ENCODE peak calls at places on chromosomes 16 and 17, in four cellular contexts. One of them, this sample, is unnamed.

GRCh38 chr17:59172436-59173004 is 17.0 kb downstream of the PRR11 start:
- DNase-seq in GM20000: no peak
- DNase-seq in HFF-Myc: no peak
- DNase-seq in endothelial cell: no peak
- DNase-seq in this sample: no peak

GRCh38 chr16:83508295-83508694 is 299.5 kb upstream of the HSBP1 start:
- DNase-seq in GM20000: no peak
- DNase-seq in HFF-Myc: no peak
- DNase-seq in endothelial cell: no peak
- DNase-seq in this sample: no peak

GRCh38 chr17:41775394-41776226 is 10.9 kb downstream of the JUP start:
- DNase-seq in GM20000: no peak
- DNase-seq in HFF-Myc: no peak
- DNase-seq in endothelial cell: no peak
- DNase-seq in this sample: no peak

GRCh38 chr17:60445144-60445543 is 22.9 kb downstream of the CHCT1 start:
- DNase-seq in GM20000: no peak
- DNase-seq in HFF-Myc: no peak
- DNase-seq in endothelial cell: no peak
- DNase-seq in this sample: no peak

GRCh38 chr17:77810536-77810935 is 148.0 kb upstream of the TNRC6C start:
- DNase-seq in GM20000: no peak
- DNase-seq in HFF-Myc: peak; percentile 24
- DNase-seq in endothelial cell: no peak
- DNase-seq in this sample: no peak

GRCh38 chr17:66975614-66976378 is 11.3 kb downstream of the CACNG4 start:
- DNase-seq in GM20000: peak; percentile 47
- DNase-seq in HFF-Myc: no peak
- DNase-seq in endothelial cell: peak; percentile 34
- DNase-seq in this sample: no peak

GRCh38 chr17:51445934-51446333 is 185.6 kb downstream of the UTP18 start:
- DNase-seq in GM20000: no peak
- DNase-seq in HFF-Myc: no peak
- DNase-seq in endothelial cell: no peak
- DNase-seq in this sample: no peak

GRCh38 chr17:55348749-55349354 is 72.8 kb downstream of the MMD start:
- DNase-seq in GM20000: peak; percentile 50
- DNase-seq in HFF-Myc: no peak
- DNase-seq in endothelial cell: peak; percentile 42
- DNase-seq in this sample: peak; percentile 32

GRCh38 chr17:48756816-48757215 is 28.3 kb upstream of the HOXB13 start:
- DNase-seq in GM20000: peak; percentile 7
- DNase-seq in HFF-Myc: no peak
- DNase-seq in endothelial cell: no peak
- DNase-seq in this sample: no peak

GRCh38 chr17:37358830-37359681 is 16.7 kb upstream of the C17orf78 start:
- DNase-seq in GM20000: peak; percentile 99
- DNase-seq in HFF-Myc: peak; percentile 72
- DNase-seq in endothelial cell: peak; percentile 99
- DNase-seq in this sample: peak; percentile 59

GRCh38 chr16:17356243-17356933 is 114.4 kb downstream of the XYLT1 start:
- DNase-seq in GM20000: no peak
- DNase-seq in HFF-Myc: no peak
- DNase-seq in endothelial cell: no peak
- DNase-seq in this sample: no peak

GRCh38 chr17:61570118-61570517 is 20.9 kb downstream of the NACA2 start:
- DNase-seq in GM20000: no peak
- DNase-seq in HFF-Myc: no peak
- DNase-seq in endothelial cell: no peak
- DNase-seq in this sample: no peak

GRCh38 chr17:10083864-10084263 is 114.5 kb downstream of the GAS7 start:
- DNase-seq in GM20000: no peak
- DNase-seq in HFF-Myc: no peak
- DNase-seq in endothelial cell: no peak
- DNase-seq in this sample: no peak

GRCh38 chr17:8692916-8693315 is 51.7 kb downstream of the CCDC42 start:
- DNase-seq in GM20000: no peak
- DNase-seq in HFF-Myc: no peak
- DNase-seq in endothelial cell: no peak
- DNase-seq in this sample: no peak

GRCh38 chr16:19810817-19811731 is 73.6 kb downstream of the GPRC5B start:
- DNase-seq in GM20000: no peak
- DNase-seq in HFF-Myc: no peak
- DNase-seq in endothelial cell: no peak
- DNase-seq in this sample: no peak

GRCh38 chr17:17546399-17547185 is 44.9 kb downstream of the PEMT start:
- DNase-seq in GM20000: no peak
- DNase-seq in HFF-Myc: no peak
- DNase-seq in endothelial cell: no peak
- DNase-seq in this sample: no peak

GRCh38 chr17:76151896-76152454 is 10.9 kb upstream of the FOXJ1 start:
- DNase-seq in GM20000: no peak
- DNase-seq in HFF-Myc: no peak
- DNase-seq in endothelial cell: no peak
- DNase-seq in this sample: no peak

GRCh38 chr17:21677126-21677910 is 15.0 kb upstream of the KCNJ18 start:
- DNase-seq in GM20000: no peak
- DNase-seq in HFF-Myc: no peak
- DNase-seq in endothelial cell: no peak
- DNase-seq in this sample: no peak

GRCh38 chr17:34519286-34519685 is 60.1 kb upstream of the TMEM132E start:
- DNase-seq in GM20000: peak; percentile 28
- DNase-seq in HFF-Myc: no peak
- DNase-seq in endothelial cell: peak; percentile 60
- DNase-seq in this sample: no peak

GRCh38 chr17:58669853-58670252 is 22.0 kb downstream of the TEX14 start:
- DNase-seq in GM20000: no peak
- DNase-seq in HFF-Myc: no peak
- DNase-seq in endothelial cell: no peak
- DNase-seq in this sample: no peak

GRCh38 chr17:77214743-77215142 is 74.0 kb downstream of the SEC14L1 start:
- DNase-seq in GM20000: no peak
- DNase-seq in HFF-Myc: no peak
- DNase-seq in endothelial cell: peak; percentile 51
- DNase-seq in this sample: no peak

GRCh38 chr17:2262146-2262587 is 41.4 kb downstream of the SMG6 start:
- DNase-seq in GM20000: no peak
- DNase-seq in HFF-Myc: no peak
- DNase-seq in endothelial cell: no peak
- DNase-seq in this sample: no peak

GRCh38 chr17:56910509-56911235 is 3.2 kb downstream of the TRIM25 start:
- DNase-seq in GM20000: no peak
- DNase-seq in HFF-Myc: no peak
- DNase-seq in endothelial cell: no peak
- DNase-seq in this sample: no peak

GRCh38 chr17:56914641-56915263 is 903 bp upstream of the TRIM25 start:
- DNase-seq in GM20000: no peak
- DNase-seq in HFF-Myc: no peak
- DNase-seq in endothelial cell: no peak
- DNase-seq in this sample: peak; percentile 55

GRCh38 chr17:56913000-56913866 is 616 bp downstream of the TRIM25 start:
- DNase-seq in GM20000: no peak
- DNase-seq in HFF-Myc: no peak
- DNase-seq in endothelial cell: peak; percentile 21
- DNase-seq in this sample: no peak

GRCh38 chr17:56912105-56912999 is 1.5 kb downstream of the TRIM25 start:
- DNase-seq in GM20000: no peak
- DNase-seq in HFF-Myc: no peak
- DNase-seq in endothelial cell: no peak
- DNase-seq in this sample: no peak

GRCh38 chr17:56913867-56914640 is at the start of gene TRIM25:
- DNase-seq in GM20000: peak; percentile 96
- DNase-seq in HFF-Myc: no peak
- DNase-seq in endothelial cell: peak; percentile 75
- DNase-seq in this sample: peak; percentile 47
- TF ChIP-seq CTCF in GM20000: no peak
- TF ChIP-seq CTCF in HFF-Myc: no peak
- TF ChIP-seq CTCF in endothelial cell: no peak
- TF ChIP-seq CTCF in this sample: no peak

DNA sequence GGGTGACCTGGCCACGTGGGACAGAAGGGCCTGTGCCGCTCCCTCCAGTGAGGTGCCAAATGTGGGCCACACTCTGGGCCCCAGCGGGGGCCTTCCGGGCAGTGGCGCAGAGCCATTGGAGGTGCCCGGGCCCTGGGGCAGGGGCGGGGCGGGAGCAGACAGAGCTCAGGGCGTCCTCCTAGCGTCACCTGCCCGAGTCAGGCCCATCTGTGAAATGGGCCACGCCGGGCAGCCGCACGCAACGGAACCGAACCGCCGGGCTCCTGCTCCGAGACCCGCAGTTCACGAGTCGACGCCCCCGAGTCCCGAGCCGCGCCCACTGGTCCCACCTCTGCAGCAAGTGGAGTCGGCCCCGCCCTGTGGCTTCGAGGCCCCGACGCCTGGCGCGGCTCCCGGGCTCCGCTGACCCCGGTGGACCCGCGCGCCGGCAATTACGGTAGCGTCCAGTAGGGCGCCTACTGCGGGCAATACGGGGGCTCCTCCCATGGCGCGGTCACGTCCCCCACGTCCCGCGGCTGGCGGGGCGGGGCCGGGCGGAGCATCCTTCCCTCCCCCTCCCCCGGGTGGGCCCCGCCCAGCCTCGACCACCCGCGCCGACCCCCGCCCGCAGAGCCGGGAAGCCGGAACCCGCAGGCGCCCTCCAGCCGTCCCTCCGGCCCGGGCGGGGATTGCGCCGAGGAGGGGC is 1.9 kb downstream of the SLC16A3 start:
- DNase-seq in GM20000: peak; percentile 94
- DNase-seq in HFF-Myc: no peak
- DNase-seq in endothelial cell: peak; percentile 86
- DNase-seq in this sample: no peak
- TF ChIP-seq CTCF in GM20000: peak; percentile 2
- TF ChIP-seq CTCF in HFF-Myc: peak; percentile 21
- TF ChIP-seq CTCF in endothelial cell: peak; percentile 69
- TF ChIP-seq CTCF in this sample: no peak

GRCh38 chr16:30953511-30954124 is 3.9 kb upstream of the SETD1A start:
- DNase-seq in GM20000: no peak
- DNase-seq in HFF-Myc: peak; percentile 45
- DNase-seq in endothelial cell: peak; percentile 83
- DNase-seq in this sample: no peak
- TF ChIP-seq CTCF in GM20000: peak; percentile 71
- TF ChIP-seq CTCF in HFF-Myc: peak; percentile 88
- TF ChIP-seq CTCF in endothelial cell: peak; percentile 58
- TF ChIP-seq CTCF in this sample: peak; percentile 91

DNA sequence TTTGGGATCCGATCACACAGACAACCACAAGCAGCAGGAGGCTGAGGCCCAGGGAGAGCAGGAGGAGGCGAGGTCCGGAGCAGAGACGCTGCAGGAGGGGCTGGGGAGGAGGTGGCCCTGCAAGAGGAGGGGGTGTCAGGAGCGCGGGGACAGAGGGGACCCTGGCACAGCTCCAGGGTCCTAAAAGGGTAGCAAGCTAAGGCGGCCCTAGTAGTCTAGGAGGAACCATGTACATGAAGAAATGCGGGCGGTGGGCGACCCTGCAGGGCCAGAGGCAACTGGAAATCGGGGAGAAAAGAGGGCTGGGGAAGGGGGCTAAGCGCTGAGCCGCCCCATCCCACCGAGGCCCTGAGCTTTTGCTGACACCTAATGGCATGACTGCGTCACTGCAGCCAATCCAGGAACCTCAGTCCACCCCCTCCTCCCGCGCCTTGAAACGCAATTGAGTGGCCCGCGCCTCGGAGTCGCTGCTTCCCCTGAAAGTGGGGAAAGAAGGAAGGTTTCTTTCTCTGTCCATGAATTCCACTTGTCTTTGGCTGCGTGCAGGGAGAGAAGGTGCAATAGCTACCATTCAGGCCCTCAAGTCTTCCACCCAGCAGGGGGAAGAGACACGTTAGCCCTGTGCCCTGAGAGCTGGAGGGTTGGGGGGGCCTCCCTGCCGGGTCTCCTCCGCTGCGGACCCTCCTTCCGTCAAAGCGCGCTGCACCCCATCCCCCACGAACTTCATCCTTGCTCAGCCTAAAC is 1.8 kb downstream of the ASGR1 start:
- DNase-seq in GM20000: peak; percentile 89
- DNase-seq in HFF-Myc: no peak
- DNase-seq in endothelial cell: peak; percentile 83
- DNase-seq in this sample: peak; percentile 43
- TF ChIP-seq CTCF in GM20000: peak; percentile 81
- TF ChIP-seq CTCF in HFF-Myc: peak; percentile 85
- TF ChIP-seq CTCF in endothelial cell: peak; percentile 68
- TF ChIP-seq CTCF in this sample: peak; percentile 97

GRCh38 chr16:86436466-86437185 is 73.7 kb upstream of the FOXF1 start:
- DNase-seq in GM20000: no peak
- DNase-seq in HFF-Myc: no peak
- DNase-seq in endothelial cell: no peak
- DNase-seq in this sample: no peak
- TF ChIP-seq CTCF in GM20000: no peak
- TF ChIP-seq CTCF in HFF-Myc: no peak
- TF ChIP-seq CTCF in endothelial cell: no peak
- TF ChIP-seq CTCF in this sample: no peak